ENCODE peak calls at places on chromosomes 3 and 15, in ten cellular contexts. M, U, W, Q, K, X, C, R, H and N are unnamed samples.

GRCh38 chr15:70627734-70628541 is 135.4 kb downstream of the UACA start:
- DNase-seq in M (peak), U (no peak), W (no peak), Q (peak), K (no peak), X (no peak), C (no peak), R (peak), H (peak), N (no peak)

GRCh38 chr3:58585994-58586393 is 8.8 kb upstream of the FAM107A start:
- DNase-seq in M (peak), U (peak), W (peak), Q (no peak), K (no peak), X (no peak), C (no peak), R (no peak), H (no peak), N (no peak)

GRCh38 chr15:100572362-100572983 is 29.5 kb downstream of the LINS1 start:
- DNase-seq in M (no peak), U (no peak), W (no peak), Q (peak), K (no peak), X (no peak), C (no peak), R (peak), H (peak), N (no peak)

GRCh38 chr3:71560665-71561064 is 22.9 kb downstream of the FOXP1 start:
- DNase-seq in M (peak), U (no peak), W (no peak), Q (peak), K (no peak), X (no peak), C (no peak), R (no peak), H (peak), N (no peak)

GRCh38 chr15:69305204-69305931 is 6.7 kb downstream of the PAQR5 start:
- DNase-seq in M (peak), U (peak), W (no peak), Q (peak), K (no peak), X (no peak), C (no peak), R (peak), H (peak), N (no peak)

GRCh38 chr3:151386063-151386462 is 1.5 kb upstream of the P2RY12 start:
- DNase-seq in M (no peak), U (no peak), W (no peak), Q (peak), K (no peak), X (no peak), C (no peak), R (no peak), H (no peak), N (no peak)

GRCh38 chr3:32310918-32311839 is 72.7 kb downstream of the CMTM8 start:
- DNase-seq in M (no peak), U (no peak), W (no peak), Q (no peak), K (no peak), X (no peak), C (no peak), R (no peak), H (no peak), N (no peak)

GRCh38 chr3:36295206-36295760 is 85.0 kb upstream of the STAC start:
- DNase-seq in M (no peak), U (no peak), W (no peak), Q (no peak), K (no peak), X (no peak), C (no peak), R (no peak), H (no peak), N (no peak)

GRCh38 chr3:58965870-58966269 is 84.0 kb downstream of the CFAP20DC start:
- DNase-seq in M (no peak), U (no peak), W (no peak), Q (peak), K (no peak), X (no peak), C (no peak), R (peak), H (peak), N (no peak)

GRCh38 chr15:45645026-45645980 is 10.5 kb downstream of the SQOR start:
- DNase-seq in M (peak), U (no peak), W (peak), Q (peak), K (no peak), X (no peak), C (no peak), R (peak), H (peak), N (no peak)

GRCh38 chr3:115239717-115240116 is 92.6 kb upstream of the ZBTB20 start:
- DNase-seq in M (peak), U (peak), W (no peak), Q (peak), K (no peak), X (no peak), C (peak), R (peak), H (peak), N (no peak)

GRCh38 chr15:25182736-25183445 is 228.1 kb downstream of the SNRPN start:
- DNase-seq in M (no peak), U (peak), W (no peak), Q (no peak), K (no peak), X (peak), C (no peak), R (no peak), H (no peak), N (no peak)

GRCh38 chr15:94397377-94397776 is 166.0 kb downstream of the MCTP2 start:
- DNase-seq in M (no peak), U (no peak), W (no peak), Q (no peak), K (no peak), X (no peak), C (no peak), R (peak), H (no peak), N (no peak)

GRCh38 chr3:8488436-8488835 is 13.2 kb upstream of the LMCD1 start:
- DNase-seq in M (no peak), U (no peak), W (no peak), Q (peak), K (no peak), X (no peak), C (no peak), R (no peak), H (no peak), N (no peak)

GRCh38 chr3:57911588-57911987 is 96.6 kb upstream of the FLNB start:
- DNase-seq in M (peak), U (no peak), W (no peak), Q (peak), K (no peak), X (no peak), C (no peak), R (no peak), H (peak), N (no peak)

GRCh38 chr3:51680663-51681230 is 9.7 kb downstream of the TEX264 start:
- DNase-seq in M (no peak), U (no peak), W (no peak), Q (peak), K (no peak), X (peak), C (no peak), R (no peak), H (no peak), N (no peak)

GRCh38 chr3:49902511-49903345 is 945 bp downstream of the MST1R start:
- DNase-seq in M (no peak), U (no peak), W (no peak), Q (no peak), K (no peak), X (no peak), C (no peak), R (no peak), H (no peak), N (no peak)